ENCODE peak calls at places on chromosome 1, in four cellular contexts. W is CD4-positive, alpha-beta T cell; J is T-helper 1 cell; C is T-helper 9 cell. H is an unnamed sample.

GRCh38 chr1:93079685-93080141 is 630 bp downstream of the MTF2 start:
- DNase-seq in W (no peak), J (peak), C (peak), H (peak)

GRCh38 chr1:31416101-31416736 is 3.2 kb downstream of the SERINC2 start:
- DNase-seq in W (no peak), J (no peak), C (no peak), H (no peak)

GRCh38 chr1:161721738-161722343 is 497 bp downstream of the FCRLB start:
- DNase-seq in W (no peak), J (no peak), C (no peak), H (no peak)

GRCh38 chr1:11069233-11069950 is 9.6 kb upstream of the SRM start:
- DNase-seq in W (no peak), J (no peak), C (no peak), H (peak)

GRCh38 chr1:24995121-24995520 is 65.0 kb upstream of the RUNX3 start:
- DNase-seq in W (no peak), J (no peak), C (no peak), H (no peak)

GRCh38 chr1:161839591-161839990 is 73.5 kb downstream of the ATF6 start:
- DNase-seq in W (no peak), J (no peak), C (no peak), H (no peak)

GRCh38 chr1:154350383-154350782 is 25.1 kb downstream of the ATP8B2 start:
- DNase-seq in W (no peak), J (no peak), C (no peak), H (no peak)

GRCh38 chr1:202569393-202570322 is 140.6 kb downstream of the SYT2 start:
- DNase-seq in W (no peak), J (no peak), C (no peak), H (no peak)

GRCh38 chr1:33433509-33434362 is 2.8 kb upstream of the PHC2 start:
- DNase-seq in W (no peak), J (no peak), C (no peak), H (peak)

GRCh38 chr1:229192031-229192430 is 78.9 kb upstream of the RAB4A start:
- DNase-seq in W (no peak), J (no peak), C (no peak), H (no peak)

GRCh38 chr1:24830680-24831272 is 85.5 kb downstream of the CLIC4 start:
- DNase-seq in W (no peak), J (no peak), C (no peak), H (no peak)

GRCh38 chr1:198778049-198778448 is 139.2 kb downstream of the PTPRC start:
- DNase-seq in W (no peak), J (no peak), C (no peak), H (no peak)